ENCODE peak calls at places on chromosomes 7 and 10, in six cellular contexts. R is heart right ventricle; Q is G401; G is NK-92 treated with Interleukin-12 subunit alpha and Interleukin-12 subunit beta, amount 100 ng/mL, for 24 hours; K is GM04504; U is CD8-positive, alpha-beta memory T cell. S is an unnamed sample.

GRCh38 chr10:3532644-3533043 is 252.4 kb downstream of the KLF6 start:
- DNase-seq in R (no peak), Q (no peak), G (no peak), K (no peak), U (no peak), S (no peak)

GRCh38 chr7:80532153-80532552 is 20.3 kb upstream of the GNAT3 start:
- DNase-seq in R (no peak), Q (no peak), G (no peak), K (no peak), U (no peak), S (no peak)

GRCh38 chr10:15237351-15237750 is 68.9 kb upstream of the NMT2 start:
- DNase-seq in R (no peak), Q (no peak), G (no peak), K (peak), U (no peak), S (no peak)

GRCh38 chr10:92957223-92958010 is 103.2 kb upstream of the CYP26C1 start:
- DNase-seq in R (no peak), Q (no peak), G (no peak), K (no peak), U (no peak), S (no peak)

GRCh38 chr7:50703654-50704053 is 79.0 kb downstream of the GRB10 start:
- DNase-seq in R (no peak), Q (peak), G (no peak), K (no peak), U (no peak), S (no peak)

GRCh38 chr10:111429288-111430028 is 352.6 kb downstream of the ADRA2A start:
- DNase-seq in R (no peak), Q (no peak), G (no peak), K (no peak), U (no peak), S (no peak)

GRCh38 chr10:124469956-124470484 is 8.4 kb downstream of the LHPP start:
- DNase-seq in R (no peak), Q (no peak), G (no peak), K (no peak), U (no peak), S (no peak)

GRCh38 chr7:26675143-26675887 is 189.1 kb downstream of the SKAP2 start:
- DNase-seq in R (no peak), Q (no peak), G (no peak), K (no peak), U (no peak), S (no peak)

GRCh38 chr7:44244282-44244681 is 43.5 kb downstream of the YKT6 start:
- DNase-seq in R (no peak), Q (no peak), G (peak), K (no peak), U (peak), S (no peak)